ENCODE peak calls at places on chromosomes 6 and 20, in six cellular contexts. N, K, W, P, E and F are unnamed samples.

GRCh38 chr6:7902221-7902620 is 8.4 kb downstream of the TXNDC5 start:
- DNase-seq in N (no peak), K (no peak), E (no peak), P (no peak), W (no peak), F (no peak)

GRCh38 chr6:158660331-158660730 is 10.5 kb downstream of the SYTL3 start:
- DNase-seq in W (no peak), N (peak), E (no peak), P (peak), K (no peak), F (no peak)

GRCh38 chr20:54475334-54476287 is at the start of gene DOK5:
- DNase-seq in W (peak), E (no peak), K (no peak), N (peak), P (no peak), F (no peak)

GRCh38 chr20:63312690-63313348 is 19.8 kb downstream of the COL20A1 start:
- DNase-seq in K (no peak), N (no peak), W (peak), P (no peak), E (no peak), F (no peak)

GRCh38 chr20:19864130-19864529 is 106.1 kb downstream of the RIN2 start:
- DNase-seq in K (no peak), E (no peak), P (no peak), N (no peak), W (no peak), F (no peak)

GRCh38 chr20:5535211-5535756 is 214.9 kb upstream of the SHLD1 start:
- DNase-seq in W (no peak), N (no peak), E (no peak), K (no peak), P (no peak), F (no peak)

GRCh38 chr20:14449323-14449722 is 111.9 kb upstream of the FLRT3 start:
- DNase-seq in N (no peak), W (no peak), E (no peak), K (no peak), P (no peak), F (no peak)

GRCh38 chr20:62314711-62315302 is 12.0 kb downstream of the ADRM1 start:
- DNase-seq in K (no peak), N (no peak), P (no peak), W (no peak), E (no peak), F (no peak)

GRCh38 chr6:33874136-33874535 is 70.3 kb upstream of the MLN start:
- DNase-seq in N (no peak), E (no peak), P (no peak), W (peak), K (no peak), F (no peak)

GRCh38 chr20:22227301-22227700 is 357.1 kb downstream of the FOXA2 start:
- DNase-seq in P (no peak), W (no peak), E (no peak), N (no peak), K (no peak), F (no peak)